ENCODE peak calls at places on chromosome 18, in four cellular contexts. D, W, O and M are unnamed samples.

GRCh38 chr18:5152335-5153020 is 44.6 kb downstream of the AKAIN1 start:
- DNase-seq in D (peak), W (no peak), O (no peak), M (peak)

GRCh38 chr18:67266591-67267237 is 249.8 kb downstream of the DSEL start:
- DNase-seq in D (no peak), W (peak), O (no peak), M (peak)

GRCh38 chr18:76410660-76411417 is 84.2 kb downstream of the ZNF516 start:
- DNase-seq in D (peak), W (no peak), O (no peak), M (no peak)

GRCh38 chr18:76126327-76126726 is 368.7 kb downstream of the ZNF516 start:
- DNase-seq in D (peak), W (no peak), O (peak), M (peak)

GRCh38 chr18:44743626-44744025 is 62.9 kb downstream of the SETBP1 start:
- DNase-seq in D (no peak), W (no peak), O (no peak), M (no peak)

GRCh38 chr18:68439672-68440071 is 275.2 kb downstream of the TMX3 start:
- DNase-seq in D (no peak), W (no peak), O (no peak), M (no peak)

GRCh38 chr18:76416935-76417334 is 78.1 kb downstream of the ZNF516 start:
- DNase-seq in D (no peak), W (peak), O (no peak), M (no peak)

GRCh38 chr18:36685580-36685979 is 143.2 kb downstream of the TPGS2 start:
- DNase-seq in D (no peak), W (peak), O (no peak), M (no peak)

GRCh38 chr18:39454866-39455265 is 1889.3 kb upstream of the CELF4 start:
- DNase-seq in D (no peak), W (no peak), O (no peak), M (no peak)

GRCh38 chr18:74916773-74917393 is 292.1 kb downstream of the PTGR3 start:
- DNase-seq in D (no peak), W (no peak), O (no peak), M (no peak)

GRCh38 chr18:67500512-67500911 is 16.0 kb downstream of the DSEL start:
- DNase-seq in D (no peak), W (no peak), O (no peak), M (no peak)

GRCh38 chr18:79951545-79952456 is at the start of gene SLC66A2:
- DNase-seq in D (peak), W (peak), O (no peak), M (peak)

GRCh38 chr18:79952996-79953559 is 1.6 kb upstream of the SLC66A2 start:
- DNase-seq in D (peak), W (no peak), O (no peak), M (peak)

GRCh38 chr18:79953921-79954651 is 2.6 kb upstream of the SLC66A2 start:
- DNase-seq in D (no peak), W (no peak), O (no peak), M (no peak)

GRCh38 chr18:79950440-79951341 is 762 bp downstream of the SLC66A2 start:
- DNase-seq in D (peak), W (peak), O (no peak), M (no peak)

DNA sequence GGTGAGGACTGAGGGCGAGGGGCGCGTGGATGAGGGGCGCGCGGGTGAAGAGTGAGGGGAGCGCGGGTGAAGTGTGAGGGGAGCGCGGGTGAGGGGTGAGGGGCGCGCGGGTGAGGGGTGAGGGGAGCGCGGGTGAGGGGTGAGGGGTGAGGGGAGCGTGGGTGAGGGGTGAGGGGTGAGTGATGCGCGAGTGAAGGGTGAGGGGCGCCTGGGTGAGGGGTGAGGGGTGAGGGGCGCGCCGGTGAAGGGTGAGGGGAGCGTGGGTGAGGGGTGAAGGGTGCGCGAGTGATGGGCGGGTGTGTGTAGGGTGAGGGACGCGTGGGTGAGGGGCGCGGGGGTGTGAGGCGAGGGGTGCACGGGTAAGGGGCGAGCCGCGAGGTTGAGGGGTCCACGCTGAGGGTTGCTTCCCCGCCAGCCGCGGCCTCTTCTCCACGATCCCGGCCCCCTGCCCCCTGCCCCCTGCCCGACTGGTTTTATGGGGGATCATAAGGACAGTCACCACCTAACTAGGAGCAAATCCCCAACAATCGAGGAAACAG is 1.1 kb upstream of the SLC66A2 start:
- DNase-seq in D (no peak), W (no peak), O (no peak), M (no peak)
- H2AK5ac ChIP-seq in D (no peak), W (peak), O (no peak), M (no peak)

DNA sequence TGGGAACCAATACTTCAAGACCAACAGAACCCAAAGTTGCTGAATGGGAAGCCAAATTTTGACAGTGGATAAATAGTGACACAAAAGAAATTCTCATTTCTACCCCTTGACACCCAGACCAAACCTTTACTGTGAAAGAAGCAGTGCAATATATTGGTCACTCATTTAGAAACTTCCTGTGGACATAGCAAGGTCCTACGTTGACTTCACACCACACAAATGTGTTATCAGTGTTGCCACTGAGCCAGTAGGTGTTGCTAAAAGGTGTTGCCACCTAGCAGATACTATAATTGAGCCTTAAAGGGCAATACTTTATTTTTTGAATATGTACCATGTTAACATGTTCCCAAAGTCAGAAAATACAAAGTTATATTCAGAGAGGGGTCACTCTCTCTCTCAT is 1008.9 kb upstream of the CDH2 start:
- DNase-seq in D (no peak), W (no peak), O (no peak), M (peak)
- H4K5ac ChIP-seq in D (no peak), W (peak), O (no peak), M (no peak)

GRCh38 chr18:48914581-48915251 is 36.0 kb downstream of the SMAD7 start:
- DNase-seq in D (peak), W (no peak), O (no peak), M (no peak)

GRCh38 chr18:48915621-48916425 is 34.9 kb downstream of the SMAD7 start:
- DNase-seq in D (peak), W (peak), O (no peak), M (peak)

GRCh38 chr18:48913201-48913600 is 37.6 kb downstream of the SMAD7 start:
- DNase-seq in D (peak), W (no peak), O (no peak), M (no peak)

GRCh38 chr18:48910972-48911545 is 39.7 kb downstream of the SMAD7 start:
- DNase-seq in D (peak), W (no peak), O (no peak), M (no peak)

GRCh38 chr18:48913723-48914122 is 37.0 kb downstream of the SMAD7 start:
- DNase-seq in D (peak), W (no peak), O (no peak), M (no peak)
- H2AK5ac ChIP-seq in D (no peak), W (no peak), O (no peak), M (no peak)

DNA sequence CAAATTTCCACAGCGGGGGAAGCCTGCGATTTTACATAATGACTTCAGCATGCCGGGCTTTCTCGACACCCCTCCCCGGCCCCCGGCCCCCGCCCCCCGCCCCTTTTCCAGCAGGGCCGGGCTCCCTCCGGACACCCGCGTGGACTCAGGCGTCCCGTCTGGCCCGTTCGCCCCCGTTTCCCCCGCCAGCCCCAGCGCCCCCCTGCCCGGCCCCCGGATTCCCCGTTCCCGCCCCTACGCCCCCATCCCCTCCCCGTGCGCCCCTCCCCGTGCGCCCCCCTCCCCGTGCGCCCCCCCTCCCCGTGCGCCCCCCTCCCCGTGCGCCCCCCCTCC is 456 bp upstream of the NFATC1 start:
- DNase-seq in D (no peak), W (no peak), O (no peak), M (no peak)
- H4K5ac ChIP-seq in D (no peak), W (no peak), O (no peak), M (no peak)

GRCh38 chr18:9507565-9508088 is 32.3 kb downstream of the RALBP1 start:
- DNase-seq in D (no peak), W (no peak), O (no peak), M (no peak)
- H2AK5ac ChIP-seq in D (no peak), W (peak), O (no peak), M (no peak)

GRCh38 chr18:58727776-58728500 is 56.7 kb downstream of the MALT1 start:
- DNase-seq in D (no peak), W (peak), O (no peak), M (no peak)

GRCh38 chr18:58726671-58727070 is 55.4 kb downstream of the MALT1 start:
- DNase-seq in D (no peak), W (no peak), O (no peak), M (no peak)

GRCh38 chr18:58721586-58722160 is 50.4 kb downstream of the MALT1 start:
- DNase-seq in D (no peak), W (peak), O (no peak), M (no peak)

GRCh38 chr18:58728719-58729118 is 57.5 kb downstream of the MALT1 start:
- DNase-seq in D (no peak), W (no peak), O (no peak), M (no peak)

DNA sequence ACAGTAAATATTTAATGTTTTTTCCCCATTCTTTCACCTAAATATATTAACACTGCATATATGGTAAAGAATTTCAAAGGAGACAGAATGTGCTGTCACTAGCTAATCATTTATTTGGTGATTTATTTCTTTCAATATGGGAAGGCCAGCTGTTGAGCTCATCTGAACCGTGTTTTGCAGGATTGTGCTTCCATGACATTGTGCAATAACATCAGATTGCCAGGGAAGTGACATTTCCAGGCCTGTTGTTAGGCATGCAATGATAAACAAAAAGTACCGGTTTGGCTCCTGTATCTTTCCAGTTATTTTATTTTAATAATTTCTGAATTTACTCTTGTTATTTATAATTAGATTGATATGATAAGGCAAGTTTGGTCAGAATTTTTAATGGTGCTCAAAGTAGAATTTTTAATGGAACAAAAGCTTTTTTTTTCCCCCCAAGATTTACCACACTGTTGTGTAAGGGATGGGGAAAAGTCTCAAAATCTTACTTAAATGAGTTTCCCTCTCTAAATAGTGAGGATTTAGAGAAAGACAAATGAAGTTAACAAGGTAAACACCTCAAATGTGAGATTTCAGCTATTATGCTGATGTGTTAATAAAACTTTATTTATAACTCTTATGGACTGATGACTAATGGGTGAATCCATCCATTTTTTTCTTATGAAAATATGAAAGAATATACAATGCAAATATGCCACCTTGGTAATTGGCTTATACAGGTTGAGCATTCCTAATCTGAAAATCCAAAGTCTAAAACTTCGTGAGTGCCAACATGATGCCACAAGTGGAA is 52.7 kb downstream of the MALT1 start:
- DNase-seq in D (no peak), W (peak), O (no peak), M (no peak)
- H4K5ac ChIP-seq in D (no peak), W (no peak), O (no peak), M (no peak)